ENCODE peak calls at places on chromosome 22, in six cellular contexts. K, S, J, Z, N and A are unnamed samples.

GRCh38 chr22:24553597-24554315 is 1.2 kb downstream of the GUCD1 start:
- DNase-seq in J (no peak), S (no peak), N (no peak), K (no peak), Z (peak), A (no peak)

GRCh38 chr22:30325724-30326703 is 727 bp downstream of the TBC1D10A start:
- DNase-seq in N (no peak), S (peak), K (peak), J (no peak), Z (peak), A (peak)

GRCh38 chr22:23779731-23780130 is 7.0 kb upstream of the SMARCB1 start:
- DNase-seq in Z (no peak), N (no peak), S (no peak), K (no peak), J (no peak), A (no peak)

GRCh38 chr22:19886605-19887250 is 32.1 kb upstream of the GNB1L start:
- DNase-seq in Z (peak), N (no peak), S (no peak), K (peak), J (no peak), A (no peak)

GRCh38 chr22:46674367-46674781 is 54.2 kb downstream of the GRAMD4 start:
- DNase-seq in K (peak), S (no peak), N (no peak), J (no peak), Z (no peak), A (no peak)

GRCh38 chr22:28172948-28173360 is 253.9 kb upstream of the PITPNB start:
- DNase-seq in J (no peak), K (no peak), N (no peak), Z (peak), S (no peak), A (no peak)

GRCh38 chr22:30867746-30868662 is 100.6 kb downstream of the MORC2 start:
- DNase-seq in K (no peak), Z (no peak), N (no peak), S (no peak), J (peak), A (no peak)

GRCh38 chr22:28019360-28019759 is 100.3 kb upstream of the PITPNB start:
- DNase-seq in N (no peak), K (no peak), Z (peak), S (peak), J (peak), A (peak)

GRCh38 chr22:40673017-40673416 is 6.3 kb upstream of the MCHR1 start:
- DNase-seq in K (no peak), J (no peak), N (peak), S (no peak), Z (no peak), A (no peak)

GRCh38 chr22:19955241-19956128 is 13.9 kb upstream of the TXNRD2 start:
- DNase-seq in N (no peak), S (no peak), K (no peak), Z (no peak), J (no peak), A (no peak)

GRCh38 chr22:19716829-19717105 is 2.5 kb downstream of the SEPTIN5 start:
- DNase-seq in S (no peak), N (no peak), Z (no peak), K (no peak), J (no peak), A (no peak)

GRCh38 chr22:49307870-49308269 is 519.8 kb downstream of the BRD1 start:
- DNase-seq in J (peak), K (no peak), S (no peak), Z (no peak), N (peak), A (no peak)

GRCh38 chr22:30928401-30928800 is 40.2 kb downstream of the MORC2 start:
- DNase-seq in Z (no peak), N (no peak), S (no peak), K (no peak), J (no peak), A (no peak)

GRCh38 chr22:49009359-49010063 is 818.2 kb downstream of the BRD1 start:
- DNase-seq in N (no peak), K (no peak), J (peak), Z (no peak), S (no peak), A (no peak)

GRCh38 chr22:26748845-26749244 is 91.5 kb downstream of the MIAT start:
- DNase-seq in S (peak), J (no peak), Z (no peak), K (no peak), N (no peak), A (no peak)

GRCh38 chr22:40524392-40525249 is 111.9 kb downstream of the MRTFA start:
- DNase-seq in Z (no peak), K (no peak), N (no peak), S (peak), J (no peak), A (no peak)

GRCh38 chr22:48888466-48889208 is 939.0 kb downstream of the BRD1 start:
- DNase-seq in J (peak), S (no peak), Z (no peak), N (no peak), K (no peak), A (no peak)

GRCh38 chr22:26325641-26326040 is 103.4 kb upstream of the ASPHD2 start:
- DNase-seq in Z (no peak), K (no peak), N (no peak), S (no peak), J (no peak), A (no peak)

GRCh38 chr22:23213031-23213555 is 32.8 kb downstream of the BCR start:
- DNase-seq in Z (no peak), J (no peak), K (no peak), N (no peak), S (no peak), A (no peak)

GRCh38 chr22:48226026-48227013 is 1463.9 kb downstream of the TBC1D22A start:
- DNase-seq in Z (no peak), N (no peak), S (no peak), K (no peak), J (no peak), A (no peak)

GRCh38 chr22:25437414-25438160 is 126.9 kb upstream of the GRK3 start:
- DNase-seq in Z (no peak), J (no peak), K (no peak), N (no peak), S (no peak), A (no peak)

GRCh38 chr22:47034076-47034808 is 271.8 kb downstream of the TBC1D22A start:
- DNase-seq in Z (no peak), N (no peak), S (no peak), J (peak), K (no peak), A (no peak)

GRCh38 chr22:26553056-26553752 is 36.7 kb downstream of the TPST2 start:
- DNase-seq in S (no peak), N (no peak), J (no peak), Z (peak), K (no peak), A (peak)

GRCh38 chr22:20536590-20537324 is 29.3 kb downstream of the MED15 start:
- DNase-seq in N (no peak), J (no peak), S (no peak), K (no peak), Z (peak), A (no peak)

GRCh38 chr22:39940757-39941305 is 19.4 kb upstream of the TMA7B start:
- DNase-seq in N (no peak), J (no peak), Z (no peak), S (no peak), K (no peak), A (no peak)

GRCh38 chr22:40620464-40621046 is 16.0 kb downstream of the MRTFA start:
- DNase-seq in Z (peak), N (no peak), K (no peak), S (no peak), J (no peak), A (peak)

GRCh38 chr22:38313384-38313955 is 3.8 kb downstream of the CSNK1E start:
- DNase-seq in K (no peak), J (no peak), N (no peak), S (peak), Z (peak), A (peak)

GRCh38 chr22:45671783-45672563 is at the start of gene ATXN10:
- DNase-seq in N (peak), K (peak), S (peak), J (peak), Z (peak), A (peak)

GRCh38 chr22:29081499-29082236 is 8.8 kb downstream of the KREMEN1 start:
- DNase-seq in N (no peak), J (no peak), Z (no peak), K (no peak), S (no peak), A (no peak)